ENCODE peak calls at places on chromosomes 2 and 18, in nine cellular contexts. One of them, this sample, is unnamed.

GRCh38 chr2:161796192-161796591 is 172.0 kb downstream of the SLC4A10 start:
- DNase-seq in RCC 7860: no peak
- DNase-seq in NCI-H510A: peak; percentile 70
- DNase-seq in PC-3: no peak
- DNase-seq in gastrocnemius medialis: no peak
- DNase-seq in cerebellar cortex: peak; percentile 12
- DNase-seq in activated CD8-positive, alpha-beta T cell treated with anti-CD3 and anti-CD28 coated beads for 36 hours: no peak
- DNase-seq in CD4-positive, alpha-beta memory T cell: no peak
- DNase-seq in NCI-H2081: no peak
- DNase-seq in this sample: no peak

GRCh38 chr18:61772293-61772848 is 120.4 kb downstream of the RNF152 start:
- DNase-seq in RCC 7860: no peak
- DNase-seq in NCI-H510A: no peak
- DNase-seq in PC-3: no peak
- DNase-seq in gastrocnemius medialis: no peak
- DNase-seq in cerebellar cortex: no peak
- DNase-seq in activated CD8-positive, alpha-beta T cell treated with anti-CD3 and anti-CD28 coated beads for 36 hours: no peak
- DNase-seq in CD4-positive, alpha-beta memory T cell: no peak
- DNase-seq in NCI-H2081: no peak
- DNase-seq in this sample: no peak

GRCh38 chr18:47997338-47997780 is 66.9 kb upstream of the SMAD2 start:
- DNase-seq in RCC 7860: peak; percentile 6
- DNase-seq in NCI-H510A: no peak
- DNase-seq in PC-3: no peak
- DNase-seq in gastrocnemius medialis: no peak
- DNase-seq in cerebellar cortex: no peak
- DNase-seq in activated CD8-positive, alpha-beta T cell treated with anti-CD3 and anti-CD28 coated beads for 36 hours: peak; percentile 62
- DNase-seq in CD4-positive, alpha-beta memory T cell: no peak
- DNase-seq in NCI-H2081: no peak
- DNase-seq in this sample: no peak

GRCh38 chr18:5068856-5069255 is 128.2 kb downstream of the AKAIN1 start:
- DNase-seq in RCC 7860: no peak
- DNase-seq in NCI-H510A: no peak
- DNase-seq in PC-3: no peak
- DNase-seq in gastrocnemius medialis: no peak
- DNase-seq in cerebellar cortex: no peak
- DNase-seq in activated CD8-positive, alpha-beta T cell treated with anti-CD3 and anti-CD28 coated beads for 36 hours: no peak
- DNase-seq in CD4-positive, alpha-beta memory T cell: no peak
- DNase-seq in NCI-H2081: no peak
- DNase-seq in this sample: no peak

GRCh38 chr2:149561309-149561926 is 26.2 kb downstream of the MMADHC start:
- DNase-seq in RCC 7860: no peak
- DNase-seq in NCI-H510A: no peak
- DNase-seq in PC-3: peak; percentile 77
- DNase-seq in gastrocnemius medialis: no peak
- DNase-seq in cerebellar cortex: peak; percentile 53
- DNase-seq in activated CD8-positive, alpha-beta T cell treated with anti-CD3 and anti-CD28 coated beads for 36 hours: peak; percentile 10
- DNase-seq in CD4-positive, alpha-beta memory T cell: peak; percentile 37
- DNase-seq in NCI-H2081: peak; percentile 23
- DNase-seq in this sample: peak; percentile 57

GRCh38 chr2:128271186-128271890 is 47.3 kb downstream of the HS6ST1 start:
- DNase-seq in RCC 7860: no peak
- DNase-seq in NCI-H510A: no peak
- DNase-seq in PC-3: no peak
- DNase-seq in gastrocnemius medialis: no peak
- DNase-seq in cerebellar cortex: no peak
- DNase-seq in activated CD8-positive, alpha-beta T cell treated with anti-CD3 and anti-CD28 coated beads for 36 hours: no peak
- DNase-seq in CD4-positive, alpha-beta memory T cell: no peak
- DNase-seq in NCI-H2081: no peak
- DNase-seq in this sample: no peak

GRCh38 chr2:211793783-211794182 is 744.8 kb downstream of the ERBB4 start:
- DNase-seq in RCC 7860: no peak
- DNase-seq in NCI-H510A: no peak
- DNase-seq in PC-3: no peak
- DNase-seq in gastrocnemius medialis: no peak
- DNase-seq in cerebellar cortex: no peak
- DNase-seq in activated CD8-positive, alpha-beta T cell treated with anti-CD3 and anti-CD28 coated beads for 36 hours: no peak
- DNase-seq in CD4-positive, alpha-beta memory T cell: no peak
- DNase-seq in NCI-H2081: no peak
- DNase-seq in this sample: no peak

GRCh38 chr2:108316881-108317258 is 28.2 kb downstream of the SULT1C2 start:
- DNase-seq in RCC 7860: no peak
- DNase-seq in NCI-H510A: no peak
- DNase-seq in PC-3: no peak
- DNase-seq in gastrocnemius medialis: no peak
- DNase-seq in cerebellar cortex: no peak
- DNase-seq in activated CD8-positive, alpha-beta T cell treated with anti-CD3 and anti-CD28 coated beads for 36 hours: no peak
- DNase-seq in CD4-positive, alpha-beta memory T cell: no peak
- DNase-seq in NCI-H2081: no peak
- DNase-seq in this sample: no peak

This sample was measured in NCI-H748 treated with DMSO at 0.1 percent for 48 hours.